ENCODE peak calls at places on chromosomes 6 and 20, in five cellular contexts. X is astrocyte of the spinal cord, E is transverse colon, N is AG04450, K is spleen. Y is an unnamed sample.

GRCh38 chr6:17910178-17910577 is 77.3 kb downstream of the KIF13A start:
- DNase-seq in K (no peak), E (no peak), N (no peak), X (no peak), Y (no peak)

GRCh38 chr20:3677733-3678132 is 4.1 kb downstream of the ADAM33 start:
- DNase-seq in K (no peak), E (peak; percentile 28), X (peak; percentile 11), N (no peak), Y (peak; percentile 16)

GRCh38 chr6:169205176-169206160 is 48.2 kb downstream of the THBS2 start:
- DNase-seq in X (peak; percentile 75), E (no peak), N (peak; percentile 45), K (no peak), Y (peak; percentile 80)

GRCh38 chr20:64131406-64131805 is 24.0 kb upstream of the NPBWR2 start:
- DNase-seq in X (no peak), E (no peak), K (peak; percentile 33), N (no peak), Y (no peak)

GRCh38 chr6:168134399-168135201 is 55.6 kb upstream of the FRMD1 start:
- DNase-seq in K (peak; percentile 60), N (no peak), X (no peak), E (no peak), Y (no peak)

GRCh38 chr20:43187476-43188233 is 2.1 kb downstream of the PTPRT start:
- DNase-seq in N (no peak), X (peak; percentile 60), E (peak; percentile 64), K (peak; percentile 85), Y (peak; percentile 22)

GRCh38 chr20:44544178-44544719 is 22.4 kb upstream of the SERINC3 start:
- DNase-seq in E (no peak), K (no peak), N (no peak), X (no peak), Y (no peak)

GRCh38 chr6:12297363-12298016 is 7.3 kb downstream of the EDN1 start:
- DNase-seq in E (no peak), X (no peak), K (no peak), N (no peak), Y (no peak)

GRCh38 chr6:111852704-111853103 is 20.5 kb downstream of the FYN start:
- DNase-seq in N (no peak), X (peak; percentile 55), E (no peak), K (no peak), Y (no peak)

GRCh38 chr20:42112161-42112560 is 494.0 kb upstream of the CHD6 start:
- DNase-seq in K (no peak), N (no peak), E (no peak), X (no peak), Y (no peak)

GRCh38 chr6:108876929-108877775 is 28.9 kb downstream of the ARMC2 start:
- DNase-seq in N (no peak), E (peak; percentile 53), K (no peak), X (peak; percentile 29), Y (no peak)

GRCh38 chr6:25535302-25536225 is 116.5 kb upstream of the SCGN start:
- DNase-seq in E (no peak), X (no peak), N (no peak), K (no peak), Y (no peak)

GRCh38 chr20:3814928-3815495 is 5.3 kb upstream of the AP5S1 start:
- DNase-seq in E (no peak), X (no peak), N (no peak), K (no peak), Y (no peak)

GRCh38 chr20:10218536-10219451 is at the start of gene SNAP25:
- DNase-seq in K (no peak), N (peak; percentile 81), E (peak; percentile 22), X (peak; percentile 91), Y (peak; percentile 92)

GRCh38 chr6:3751019-3751729 is at the start of gene PXDC1:
- DNase-seq in X (no peak), K (peak; percentile 86), N (no peak), E (no peak), Y (no peak)

DNA sequence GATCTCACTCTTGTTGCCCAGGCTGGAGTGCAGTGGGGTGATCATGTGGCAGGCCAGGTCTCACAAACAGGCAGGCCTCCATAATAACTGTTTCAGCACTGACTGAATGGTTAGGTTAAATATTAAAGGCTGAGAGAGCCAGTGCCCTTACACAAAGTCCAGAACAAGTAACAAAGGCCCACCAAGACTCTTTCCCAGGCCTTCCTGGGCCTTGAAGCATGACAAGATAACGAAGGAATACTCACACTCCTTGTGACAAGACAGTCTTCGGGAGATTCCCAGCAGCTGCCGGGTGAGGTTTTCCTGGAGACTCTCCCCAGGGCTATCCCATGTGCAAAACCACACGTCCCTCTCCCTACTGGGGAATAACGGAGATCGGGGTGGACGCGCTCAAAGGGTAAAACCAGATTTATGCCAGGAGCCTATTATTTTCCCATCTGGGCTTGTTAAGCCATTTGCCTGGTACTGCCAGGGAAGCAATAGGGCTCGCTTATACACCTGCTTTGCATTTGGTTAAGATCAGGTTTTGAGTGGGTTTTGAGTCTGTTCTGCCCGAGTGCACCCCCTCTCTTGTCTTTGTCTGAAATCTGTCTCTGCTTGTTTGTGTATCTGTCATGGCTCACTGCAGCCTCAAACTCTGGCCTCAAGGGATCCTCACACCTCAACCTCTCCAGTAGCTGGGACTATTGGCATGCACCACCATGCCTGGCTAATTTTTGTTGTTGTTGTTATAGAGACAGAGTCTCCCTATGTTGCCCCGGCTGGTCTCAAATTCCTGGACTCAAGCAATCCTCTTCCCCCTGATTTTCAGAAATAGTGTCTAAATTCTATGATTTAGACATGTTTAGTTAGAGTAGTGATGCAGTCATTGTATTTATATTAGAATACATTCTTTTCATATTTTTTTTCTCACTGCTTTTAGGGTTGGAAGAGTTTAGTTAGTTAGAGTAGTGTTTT is 1.4 kb upstream of the ENPP3 start:
- DNase-seq in K (no peak), N (no peak), E (no peak), X (no peak), Y (no peak)
- H3K4me3 ChIP-seq in K (no peak overlapping the region), N (no peak overlapping the region), E (no peak overlapping the region), X (no peak overlapping the region), Y (no peak overlapping the region)

GRCh38 chr20:46543959-46544358 is 6.5 kb downstream of the OCSTAMP start:
- DNase-seq in E (no peak), X (no peak), K (no peak), N (no peak), Y (no peak)

GRCh38 chr20:46543033-46543432 is 7.4 kb downstream of the OCSTAMP start:
- DNase-seq in E (no peak), X (no peak), N (no peak), K (no peak), Y (no peak)

GRCh38 chr20:46545827-46546138 is 4.7 kb downstream of the OCSTAMP start:
- DNase-seq in X (no peak), E (no peak), K (no peak), N (no peak), Y (no peak)

GRCh38 chr20:46545077-46545826 is 5.2 kb downstream of the OCSTAMP start:
- DNase-seq in E (no peak), X (no peak), N (no peak), K (no peak), Y (no peak)

DNA sequence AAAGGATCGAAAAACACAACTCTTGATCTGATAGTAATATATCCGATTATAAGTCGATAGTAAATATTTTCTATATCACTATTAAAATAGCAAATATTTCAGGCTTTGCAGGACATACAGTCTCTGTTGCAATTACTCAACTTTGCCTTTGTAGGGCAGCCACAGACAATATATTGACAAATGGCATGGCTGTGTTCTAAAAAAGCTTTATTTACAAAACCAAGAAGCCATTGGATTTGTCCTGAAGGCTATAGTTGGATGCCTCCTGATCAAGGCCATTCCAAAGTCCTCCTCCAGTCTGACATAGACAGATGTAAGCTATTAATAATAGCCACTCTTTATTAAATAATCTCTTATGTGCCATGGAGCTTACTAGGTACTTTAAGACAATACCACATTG is 5.9 kb downstream of the OCSTAMP start:
- DNase-seq in X (no peak), N (no peak), K (no peak), E (no peak), Y (no peak)
- TF ChIP-seq CTCF in X (no peak), N (peak; percentile 8), K (no peak), E (no peak), Y (no peak)

GRCh38 chr20:11952621-11953020 is 34.9 kb downstream of the BTBD3 start:
- DNase-seq in E (no peak), N (no peak), K (no peak), X (no peak), Y (peak; percentile 24)

GRCh38 chr20:11948809-11949208 is 31.1 kb downstream of the BTBD3 start:
- DNase-seq in K (no peak), E (no peak), N (no peak), X (no peak), Y (no peak)

DNA sequence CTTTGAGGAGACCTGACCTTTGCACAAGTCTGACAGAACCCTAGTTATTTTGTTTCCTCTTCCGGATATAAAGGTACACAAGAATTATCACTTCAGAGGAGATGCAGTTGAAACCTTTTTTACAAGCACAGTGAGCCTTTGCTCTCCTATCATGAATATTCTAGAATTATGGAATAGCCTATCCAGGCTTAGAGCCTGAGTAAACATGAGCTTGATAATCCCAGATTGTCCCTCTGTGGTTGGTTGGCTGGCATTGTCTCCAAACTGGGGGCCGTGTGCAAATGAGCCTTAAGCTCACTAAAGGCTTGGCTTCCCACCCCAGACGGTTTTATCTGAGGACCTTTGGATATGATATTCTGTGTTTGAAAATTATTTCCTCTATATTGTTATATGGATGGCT is 32.0 kb downstream of the BTBD3 start:
- DNase-seq in K (no peak), X (no peak), N (no peak), E (peak; percentile 20), Y (no peak)
- H3K4me3 ChIP-seq in K (no peak overlapping the region), X (no peak overlapping the region), N (no peak overlapping the region), E (no peak overlapping the region), Y (no peak overlapping the region)

GRCh38 chr20:45823949-45824835 is 2.9 kb downstream of the TNNC2 start:
- DNase-seq in E (peak; percentile 72), K (peak; percentile 85), N (no peak), X (peak; percentile 39), Y (no peak)
- TF ChIP-seq CTCF in E (peak; percentile 53), K (peak; percentile 47), N (peak; percentile 37), X (peak; percentile 64), Y (peak; percentile 48)

Y was measured in astrocyte of the cerebellum.